ENCODE peak calls at places on chromosomes 16 and 17, in six cellular contexts. F, K, B, L, C and W are unnamed samples.

GRCh38 chr17:37614391-37614790 is 5.2 kb upstream of the SYNRG start:
- DNase-seq in F (no peak), K (no peak), B (no peak), L (no peak), C (no peak), W (no peak)

GRCh38 chr17:1229354-1229890 is 40.8 kb upstream of the BHLHA9 start:
- DNase-seq in F (peak; percentile 37), K (peak; percentile 93), B (peak; percentile 15), L (peak; percentile 95), C (peak; percentile 90), W (peak; percentile 90)

GRCh38 chr17:81854974-81855774 is 5.2 kb downstream of the P4HB start:
- DNase-seq in F (no peak), K (no peak), B (no peak), L (no peak), C (no peak), W (no peak)

GRCh38 chr16:89121691-89122321 is 28.2 kb downstream of the ACSF3 start:
- DNase-seq in F (no peak), K (no peak), B (no peak), L (no peak), C (peak; percentile 22), W (peak; percentile 27)

GRCh38 chr17:77495575-77495974 is 354.8 kb downstream of the SEC14L1 start:
- DNase-seq in F (no peak), K (peak; percentile 47), B (no peak), L (no peak), C (no peak), W (no peak)

GRCh38 chr16:86952769-86953168 is 364.4 kb downstream of the C16orf95 start:
- DNase-seq in F (no peak), K (no peak), B (no peak), L (no peak), C (no peak), W (no peak)

GRCh38 chr16:69188716-69189115 is 1.8 kb downstream of the SNTB2 start:
- DNase-seq in F (no peak), K (no peak), B (no peak), L (no peak), C (no peak), W (no peak)

GRCh38 chr16:4976611-4977145 is 18.5 kb downstream of the SEC14L5 start:
- DNase-seq in F (no peak), K (peak; percentile 38), B (no peak), L (no peak), C (peak; percentile 69), W (no peak)

GRCh38 chr16:2143874-2144485 is 4.4 kb upstream of the RAB26 start:
- DNase-seq in F (no peak), K (no peak), B (no peak), L (no peak), C (peak; percentile 23), W (no peak)

GRCh38 chr17:69508814-69509213 is 94.3 kb downstream of the MAP2K6 start:
- DNase-seq in F (no peak), K (no peak), B (no peak), L (no peak), C (no peak), W (no peak)

GRCh38 chr17:11644265-11645212 is 46.3 kb downstream of the DNAH9 start:
- DNase-seq in F (no peak), K (peak; percentile 66), B (peak; percentile 1), L (peak; percentile 37), C (peak; percentile 44), W (peak; percentile 61)

GRCh38 chr17:57530026-57530425 is 215.1 kb downstream of the CCDC182 start:
- DNase-seq in F (no peak), K (no peak), B (no peak), L (no peak), C (no peak), W (no peak)

GRCh38 chr16:50630394-50631020 is 50.6 kb downstream of the SNX20 start:
- DNase-seq in F (no peak), K (no peak), B (no peak), L (no peak), C (no peak), W (no peak)